ENCODE peak calls at places on chromosomes 12 and 14, in four cellular contexts. F is left lung, D is endodermal cell, X is lower lobe of right lung. K is an unnamed sample.

GRCh38 chr14:60647837-60648168 is 1.5 kb downstream of the SIX1 start:
- DNase-seq in F (no peak), X (no peak), D (peak; percentile 61), K (no peak)

GRCh38 chr12:102675672-102676071 is 195.3 kb upstream of the IGF1 start:
- DNase-seq in D (no peak), X (no peak), F (no peak), K (no peak)

GRCh38 chr12:40655451-40655850 is 36.8 kb upstream of the CNTN1 start:
- DNase-seq in F (no peak), D (no peak), X (no peak), K (no peak)

GRCh38 chr12:109553929-109554500 is 19.3 kb downstream of the MMAB start:
- DNase-seq in F (no peak), D (no peak), X (no peak), K (no peak)

GRCh38 chr12:80260269-80260668 is 160.9 kb downstream of the OTOGL start:
- DNase-seq in D (no peak), X (no peak), F (no peak), K (no peak)

GRCh38 chr12:118189761-118190181 is 53.8 kb downstream of the PEBP1 start:
- DNase-seq in F (no peak), X (no peak), D (peak; percentile 83), K (no peak)

GRCh38 chr12:2998789-2999264 is 39.6 kb downstream of the TEAD4 start:
- DNase-seq in X (no peak), F (no peak), D (peak; percentile 91), K (no peak)

GRCh38 chr14:51996148-51996746 is 6.9 kb downstream of the RTRAF start:
- DNase-seq in D (no peak), X (no peak), F (no peak), K (no peak)

GRCh38 chr14:60653388-60653690 is 4.1 kb upstream of the SIX1 start:
- DNase-seq in F (no peak), D (peak; percentile 65), X (no peak), K (no peak)

GRCh38 chr12:32083489-32083888 is 23.2 kb upstream of the BICD1 start:
- DNase-seq in F (no peak), X (no peak), D (no peak), K (no peak)

GRCh38 chr14:75079521-75079920 is 10.1 kb downstream of the ZC2HC1C start:
- DNase-seq in F (no peak), D (no peak), X (no peak), K (no peak)

GRCh38 chr14:24051789-24052655 is at the start of gene CARMIL3:
- DNase-seq in X (peak; percentile 85), D (peak; percentile 91), F (peak; percentile 76), K (peak; percentile 68)

GRCh38 chr12:18146375-18146774 is 56.4 kb upstream of the RERGL start:
- DNase-seq in D (no peak), X (no peak), F (no peak), K (no peak)

GRCh38 chr14:91119556-91120311 is 5.9 kb downstream of the DGLUCY start:
- DNase-seq in F (no peak), D (no peak), X (no peak), K (no peak)

GRCh38 chr12:12791756-12792346 is 6.4 kb downstream of the APOLD1 start:
- DNase-seq in X (no peak), F (no peak), D (no peak), K (no peak)

GRCh38 chr14:102666635-102667034 is 74.2 kb downstream of the RCOR1 start:
- DNase-seq in F (no peak), X (no peak), D (no peak), K (no peak)

GRCh38 chr12:19273482-19274330 is 144.2 kb downstream of the PLEKHA5 start:
- DNase-seq in X (no peak), D (no peak), F (peak; percentile 64), K (peak; percentile 38)

GRCh38 chr12:110756611-110757010 is 13.9 kb upstream of the PPP1CC start:
- DNase-seq in D (no peak), X (no peak), F (no peak), K (no peak)

GRCh38 chr12:56987551-56988053 is 18.7 kb downstream of the ZBTB39 start:
- DNase-seq in X (peak; percentile 90), D (peak; percentile 97), F (peak; percentile 85), K (peak; percentile 83)
- TF ChIP-seq CTCF in X (peak; percentile 94), D (peak; percentile 96), F (peak; percentile 91), K (peak; percentile 89)

DNA sequence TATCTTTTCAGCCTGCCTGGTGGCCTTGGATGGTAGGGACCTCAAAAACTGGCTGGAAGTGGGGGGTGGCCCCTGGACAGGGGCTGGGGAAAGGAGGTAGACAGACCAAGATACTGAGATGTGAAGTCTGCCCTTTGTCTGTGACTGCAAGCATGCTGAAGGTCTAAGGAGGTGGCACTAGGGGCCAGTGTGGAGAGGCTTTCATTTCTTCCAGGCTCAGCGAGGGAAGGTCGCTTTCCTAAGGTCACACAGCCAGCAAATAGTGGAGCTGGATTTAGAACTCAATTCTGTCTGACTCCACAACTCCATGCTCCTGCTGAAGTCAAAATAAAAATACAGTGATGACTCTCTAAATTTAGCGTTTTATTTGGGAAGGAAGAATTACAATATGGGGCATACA is 11.3 kb upstream of the PLBD2 start:
- DNase-seq in X (no peak), D (peak; percentile 65), F (no peak), K (no peak)
- TF ChIP-seq CTCF in X (no peak), D (peak; percentile 42), F (no peak), K (no peak)

GRCh38 chr12:47818382-47818700 is 1.4 kb downstream of the HDAC7 start:
- DNase-seq in F (no peak), D (no peak), X (no peak), K (no peak)

GRCh38 chr12:47818007-47818376 is 1.7 kb downstream of the HDAC7 start:
- DNase-seq in D (no peak), X (no peak), F (no peak), K (no peak)

GRCh38 chr12:47819544-47819901 is 180 bp downstream of the HDAC7 start:
- DNase-seq in D (no peak), X (no peak), F (no peak), K (no peak)

GRCh38 chr12:47819902-47820630 is at the start of gene HDAC7:
- DNase-seq in F (peak; percentile 86), D (peak; percentile 95), X (peak; percentile 91), K (peak; percentile 92)

DNA sequence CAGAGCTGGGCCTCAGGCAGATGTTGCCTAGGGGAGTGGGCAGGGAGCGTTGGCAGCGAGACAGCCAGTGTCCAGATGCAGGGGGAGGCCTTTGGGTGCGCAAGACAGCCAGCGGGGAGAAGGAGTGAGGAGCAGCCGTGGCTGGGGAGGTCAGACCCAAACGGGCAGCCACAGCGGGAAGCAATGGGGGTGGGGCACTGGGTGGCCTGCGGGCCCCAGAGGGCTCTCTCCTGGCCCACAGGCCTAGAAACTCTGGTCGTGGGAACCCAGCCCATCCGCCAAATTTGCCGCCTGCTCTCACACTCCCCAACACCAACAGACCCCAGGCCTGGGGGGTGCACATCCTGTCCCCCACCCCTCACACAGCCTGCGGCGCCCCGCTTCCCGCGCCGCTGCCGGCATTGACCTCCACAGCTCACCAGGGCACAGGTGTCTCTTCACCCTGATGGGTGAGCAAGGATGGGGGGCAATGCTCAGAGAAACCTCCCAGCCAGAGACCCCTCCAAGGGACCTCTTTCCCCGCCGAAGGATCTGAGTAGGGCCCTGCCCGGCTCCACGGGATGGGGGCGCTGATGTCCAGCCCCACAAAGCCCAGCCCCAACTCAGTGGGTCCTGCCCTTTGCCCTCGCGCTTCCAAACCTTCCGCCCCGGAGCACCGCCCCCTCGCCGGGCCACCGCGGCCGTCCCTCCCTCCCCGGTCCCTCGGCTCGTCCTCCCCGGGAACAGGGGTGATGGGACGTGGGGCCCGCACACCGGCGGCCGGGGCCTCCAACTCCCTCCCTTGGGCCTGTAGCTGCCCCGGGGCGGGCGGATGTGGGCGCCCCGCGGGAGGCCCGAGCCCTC is 781 bp downstream of the HDAC7 start:
- DNase-seq in F (peak; percentile 80), D (peak; percentile 91), X (peak; percentile 86), K (peak; percentile 85)
- TF ChIP-seq CTCF in F (no peak), D (peak; percentile 61), X (peak; percentile 51), K (no peak)

GRCh38 chr12:4763549-4763948 is 43.3 kb downstream of the GALNT8 start:
- DNase-seq in X (no peak), D (peak; percentile 99), F (no peak), K (peak; percentile 67)
- TF ChIP-seq CTCF in X (no peak), D (peak; percentile 96), F (no peak), K (no peak)

DNA sequence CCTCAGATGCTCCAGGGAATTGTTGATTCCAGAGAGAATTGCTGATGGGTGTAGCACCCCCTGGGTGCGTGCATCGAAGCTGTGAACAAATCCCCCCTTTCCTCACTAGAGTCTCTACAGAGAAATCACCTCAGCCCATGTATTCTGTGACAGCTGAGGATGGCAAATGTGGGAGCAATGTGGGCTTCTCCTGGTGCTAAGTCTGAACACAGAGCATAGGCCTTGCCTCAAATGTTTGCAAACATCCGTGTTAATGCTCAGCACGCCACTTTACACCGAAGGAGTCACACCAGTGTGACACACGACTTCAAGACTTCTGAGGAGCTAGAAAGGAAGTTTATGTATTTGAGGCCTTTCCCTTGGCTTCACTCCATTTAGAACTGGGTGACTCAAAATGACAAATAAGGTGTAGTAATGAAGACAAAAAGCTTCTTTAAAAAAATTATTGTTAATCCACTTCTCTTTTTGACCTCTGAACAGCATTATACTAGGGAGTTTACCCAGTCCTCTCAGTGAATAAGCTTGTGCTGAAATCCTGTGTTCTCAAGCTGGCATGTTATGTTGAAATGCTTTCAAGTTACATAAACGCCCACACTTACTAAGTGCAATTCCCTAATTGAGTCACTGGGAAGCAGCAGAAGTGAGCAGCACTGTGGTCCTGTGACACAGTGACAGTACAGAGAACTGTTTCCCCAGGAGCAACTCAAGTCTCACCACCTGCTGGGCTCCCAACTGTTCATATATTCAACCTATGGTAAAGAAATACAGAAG is 92.9 kb downstream of the FAR2 start:
- DNase-seq in X (no peak), F (peak; percentile 52), D (peak; percentile 81), K (peak; percentile 27)
- TF ChIP-seq CTCF in X (peak; percentile 33), F (no peak), D (peak; percentile 58), K (no peak)

DNA sequence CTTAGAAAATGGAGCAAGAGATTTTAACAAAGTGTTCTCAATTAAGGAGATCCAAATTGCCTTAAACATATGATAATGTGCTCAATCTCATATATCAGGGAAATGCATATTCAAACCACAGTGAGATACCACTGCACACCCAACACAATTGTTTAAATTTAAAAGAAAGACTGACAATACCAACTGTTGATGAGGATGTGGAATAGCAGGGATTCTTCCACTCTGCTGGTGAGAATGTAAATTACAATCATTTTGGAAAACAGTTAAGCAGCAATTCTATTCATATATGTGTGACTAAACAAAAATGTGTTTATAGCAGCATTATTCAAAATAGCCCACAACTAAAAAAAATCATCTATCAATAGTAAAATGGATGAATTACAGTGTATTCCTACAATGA is 144.2 kb downstream of the KICS2 start:
- DNase-seq in F (no peak), D (no peak), X (no peak), K (no peak)
- TF ChIP-seq CTCF in F (no peak), D (peak; percentile 68), X (no peak), K (no peak)

DNA sequence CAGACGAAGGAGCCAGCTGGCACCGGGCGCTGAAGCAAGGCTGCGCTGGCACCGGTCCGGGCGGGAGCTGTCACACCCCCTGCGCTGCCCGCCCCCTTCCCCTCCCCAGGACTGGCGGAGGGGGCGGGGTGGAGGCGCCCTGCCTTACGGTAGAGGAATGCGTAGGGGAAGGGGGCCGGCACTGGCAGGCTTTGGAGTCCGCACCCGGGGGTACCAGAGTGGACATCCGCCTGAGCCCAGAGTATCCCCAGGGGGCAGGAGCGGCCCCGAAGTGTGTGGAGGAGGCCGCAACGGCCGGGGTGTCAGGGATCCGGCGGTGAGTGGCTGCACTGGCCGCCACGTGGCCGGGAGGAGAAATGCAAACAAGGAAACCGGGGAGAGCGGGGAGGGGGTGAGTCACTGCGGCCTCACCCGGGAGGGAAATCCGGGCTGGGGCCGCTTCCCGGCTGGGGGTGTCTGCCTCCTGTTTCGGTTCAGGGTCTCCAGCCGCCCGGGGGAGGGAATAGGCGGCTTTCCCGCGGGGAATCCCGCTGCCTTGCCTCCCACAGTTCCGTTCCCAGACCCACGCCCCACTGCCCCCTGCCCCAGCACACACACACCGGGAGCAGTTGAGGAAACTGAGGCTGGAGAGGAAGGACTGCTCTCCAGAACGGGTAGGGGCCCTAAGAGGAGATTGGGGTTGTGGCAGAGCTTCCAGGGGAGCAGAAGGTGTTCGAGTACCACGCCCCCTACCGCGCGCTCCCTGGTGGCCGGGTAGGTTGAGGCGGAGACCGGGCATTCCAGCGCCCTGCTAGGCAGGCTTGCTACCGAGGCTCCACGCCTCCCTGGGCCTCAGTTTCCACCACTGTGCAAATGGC is at the start of gene RAPGEF3:
- DNase-seq in D (peak; percentile 96), X (peak; percentile 90), F (peak; percentile 88), K (peak; percentile 89)
- TF ChIP-seq CTCF in D (peak; percentile 66), X (peak; percentile 54), F (peak; percentile 41), K (peak; percentile 12)

K was measured in mucosa of descending colon.